ENCODE peak calls at places on chromosomes 3 and 15, in nine cellular contexts. O, S, U, V, Y, N, Z, H and F are unnamed samples.
A peak's percentile ranks its signal among the peaks of the same experiment; 100 is the strongest.

GRCh38 chr3:111159391-111159790 is 87.8 kb downstream of the NECTIN3 start:
- DNase-seq in N (no peak), Y (no peak), H (no peak), U (no peak), Z (peak; percentile 79), V (no peak), O (no peak), S (no peak), F (no peak)

GRCh38 chr15:70596354-70597055 is 166.9 kb downstream of the UACA start:
- DNase-seq in V (peak; percentile 91), S (peak; percentile 77), O (no peak), U (peak; percentile 64), N (peak; percentile 89), Z (peak; percentile 95), H (no peak), Y (no peak), F (no peak)

GRCh38 chr3:131338948-131339640 is 42.5 kb upstream of the NUDT16 start:
- DNase-seq in V (peak; percentile 29), O (no peak), Y (no peak), S (no peak), U (no peak), N (no peak), H (no peak), Z (peak; percentile 17), F (no peak)

GRCh38 chr3:14415501-14415900 is 13.1 kb downstream of the SLC6A6 start:
- DNase-seq in Y (no peak), S (no peak), O (no peak), U (no peak), N (peak; percentile 59), H (no peak), V (no peak), Z (peak; percentile 57), F (no peak)

GRCh38 chr3:155243512-155243921 is 50.0 kb downstream of the STRIT1 start:
- DNase-seq in V (no peak), U (no peak), N (no peak), Z (peak; percentile 43), Y (no peak), O (no peak), H (no peak), S (no peak), F (no peak)

GRCh38 chr3:195001961-195002861 is 268.7 kb downstream of the XXYLT1 start:
- DNase-seq in N (peak; percentile 11), S (peak; percentile 82), V (peak; percentile 57), Z (peak; percentile 38), Y (peak; percentile 99), H (no peak), U (no peak), O (peak; percentile 75), F (peak; percentile 37)

GRCh38 chr3:30098656-30099454 is 507.5 kb upstream of the TGFBR2 start:
- DNase-seq in U (peak; percentile 37), N (peak; percentile 61), O (peak; percentile 18), Y (no peak), V (peak; percentile 56), H (no peak), S (no peak), Z (peak; percentile 81), F (no peak)

GRCh38 chr3:105422645-105423044 is 55.9 kb downstream of the ALCAM start:
- DNase-seq in V (no peak), H (no peak), S (no peak), N (no peak), Y (no peak), Z (no peak), O (no peak), U (no peak), F (no peak)

GRCh38 chr3:56205406-56205805 is 262.9 kb downstream of the ERC2 start:
- DNase-seq in Y (no peak), O (no peak), V (no peak), Z (no peak), H (no peak), U (no peak), N (no peak), S (no peak), F (no peak)

GRCh38 chr3:160986060-160986459 is 119.1 kb downstream of the B3GALNT1 start:
- DNase-seq in S (no peak), V (no peak), H (no peak), Z (no peak), U (no peak), Y (no peak), N (no peak), O (no peak), F (no peak)

GRCh38 chr15:44347495-44347894 is 59.0 kb downstream of the GOLM2 start:
- DNase-seq in O (no peak), Z (no peak), V (no peak), Y (no peak), S (no peak), N (no peak), H (no peak), U (no peak), F (no peak)

GRCh38 chr3:4866841-4867240 is 112.4 kb upstream of the BHLHE40 start:
- DNase-seq in Y (no peak), U (peak; percentile 25), H (no peak), N (no peak), Z (peak; percentile 20), S (peak; percentile 52), V (peak; percentile 59), O (no peak), F (no peak)

GRCh38 chr3:194395201-194395600 is 3.9 kb downstream of the GP5 start:
- DNase-seq in S (peak; percentile 48), Y (peak; percentile 98), Z (peak; percentile 36), V (peak; percentile 70), U (no peak), O (no peak), N (no peak), H (no peak), F (no peak)

GRCh38 chr3:171564723-171565122 is 104.5 kb upstream of the TNIK start:
- DNase-seq in V (no peak), Z (no peak), O (no peak), H (no peak), U (no peak), Y (no peak), S (no peak), N (no peak), F (no peak)

GRCh38 chr3:13139471-13140065 is 66.3 kb upstream of the IQSEC1 start:
- DNase-seq in S (peak; percentile 36), U (no peak), O (no peak), N (no peak), H (no peak), Y (no peak), V (no peak), Z (no peak), F (no peak)

GRCh38 chr15:64289550-64289949 is 66.4 kb downstream of the CSNK1G1 start:
- DNase-seq in U (no peak), S (no peak), Y (peak; percentile 24), N (no peak), O (no peak), Z (no peak), H (no peak), V (no peak), F (no peak)

GRCh38 chr3:63324621-63325020 is 46.5 kb downstream of the SYNPR start:
- DNase-seq in O (no peak), N (no peak), Y (no peak), U (no peak), Z (no peak), V (no peak), S (no peak), H (no peak), F (no peak)

GRCh38 chr3:13135811-13136321 is 62.6 kb upstream of the IQSEC1 start:
- DNase-seq in U (no peak), Y (no peak), V (no peak), Z (no peak), S (peak; percentile 38), O (no peak), H (no peak), N (no peak), F (no peak)

GRCh38 chr3:128358156-128358895 is 108.4 kb downstream of the DNAJB8 start:
- DNase-seq in Y (no peak), V (no peak), Z (no peak), N (no peak), S (no peak), U (no peak), O (no peak), H (no peak), F (no peak)

GRCh38 chr15:91100561-91101355 is 701 bp downstream of the SV2B start:
- DNase-seq in U (no peak), S (no peak), O (peak; percentile 23), Y (no peak), V (peak; percentile 20), Z (peak; percentile 36), N (no peak), H (no peak), F (no peak)

GRCh38 chr3:183377307-183377959 is 51.0 kb downstream of the MCF2L2 start:
- DNase-seq in O (no peak), N (no peak), S (peak; percentile 50), H (no peak), Z (no peak), U (no peak), Y (peak; percentile 99), V (no peak), F (no peak)